ENCODE peak calls at places on chromosomes 5 and 9, in ten cellular contexts. One of them, this sample, is unnamed. For H3K36me3, the result is how much of the 10 kb centered on the place peaks cover.

GRCh38 chr5:131384616-131385214 is 120.9 kb downstream of the CDC42SE2 start:
- DNase-seq in OCI-LY7: no peak
- DNase-seq in ovary: no peak
- DNase-seq in endothelial cell of umbilical vein: no peak
- DNase-seq in lung: no peak
- DNase-seq in mammary epithelial cell: peak
- DNase-seq in naive thymus-derived CD4-positive, alpha-beta T cell: no peak
- DNase-seq in esophagus squamous epithelium: no peak
- DNase-seq in tibial nerve: no peak
- DNase-seq in iPS DF 6.9: no peak
- DNase-seq in this sample: no peak

GRCh38 chr5:37043693-37044092 is 167.1 kb downstream of the NIPBL start:
- DNase-seq in ovary: no peak
- DNase-seq in lung: no peak
- DNase-seq in OCI-LY7: peak
- DNase-seq in naive thymus-derived CD4-positive, alpha-beta T cell: no peak
- DNase-seq in endothelial cell of umbilical vein: no peak
- DNase-seq in mammary epithelial cell: no peak
- DNase-seq in iPS DF 6.9: peak
- DNase-seq in tibial nerve: no peak
- DNase-seq in esophagus squamous epithelium: no peak
- DNase-seq in this sample: no peak

GRCh38 chr5:145718956-145719355 is 116.2 kb downstream of the PRELID2 start:
- DNase-seq in esophagus squamous epithelium: no peak
- DNase-seq in OCI-LY7: no peak
- DNase-seq in lung: no peak
- DNase-seq in ovary: no peak
- DNase-seq in iPS DF 6.9: no peak
- DNase-seq in endothelial cell of umbilical vein: peak
- DNase-seq in tibial nerve: no peak
- DNase-seq in mammary epithelial cell: peak
- DNase-seq in naive thymus-derived CD4-positive, alpha-beta T cell: no peak
- DNase-seq in this sample: no peak

GRCh38 chr5:180085837-180086236 is 14.3 kb upstream of the RNF130 start:
- DNase-seq in naive thymus-derived CD4-positive, alpha-beta T cell: peak
- DNase-seq in endothelial cell of umbilical vein: peak
- DNase-seq in ovary: no peak
- DNase-seq in esophagus squamous epithelium: no peak
- DNase-seq in iPS DF 6.9: no peak
- DNase-seq in lung: no peak
- DNase-seq in tibial nerve: no peak
- DNase-seq in mammary epithelial cell: no peak
- DNase-seq in OCI-LY7: no peak
- DNase-seq in this sample: no peak

GRCh38 chr9:109063765-109064164 is 50.5 kb upstream of the CTNNAL1 start:
- DNase-seq in ovary: no peak
- DNase-seq in iPS DF 6.9: no peak
- DNase-seq in lung: peak
- DNase-seq in endothelial cell of umbilical vein: no peak
- DNase-seq in mammary epithelial cell: peak
- DNase-seq in tibial nerve: no peak
- DNase-seq in OCI-LY7: no peak
- DNase-seq in naive thymus-derived CD4-positive, alpha-beta T cell: no peak
- DNase-seq in esophagus squamous epithelium: no peak
- DNase-seq in this sample: no peak

GRCh38 chr5:170414786-170415185 is 25.6 kb upstream of the KCNMB1 start:
- DNase-seq in ovary: no peak
- DNase-seq in naive thymus-derived CD4-positive, alpha-beta T cell: no peak
- DNase-seq in OCI-LY7: no peak
- DNase-seq in lung: no peak
- DNase-seq in esophagus squamous epithelium: no peak
- DNase-seq in tibial nerve: no peak
- DNase-seq in iPS DF 6.9: no peak
- DNase-seq in mammary epithelial cell: no peak
- DNase-seq in endothelial cell of umbilical vein: no peak
- DNase-seq in this sample: no peak

GRCh38 chr5:958701-959571 is 49.7 kb upstream of the NKD2 start:
- DNase-seq in ovary: peak
- DNase-seq in tibial nerve: no peak
- DNase-seq in iPS DF 6.9: no peak
- DNase-seq in mammary epithelial cell: peak
- DNase-seq in esophagus squamous epithelium: no peak
- DNase-seq in naive thymus-derived CD4-positive, alpha-beta T cell: no peak
- DNase-seq in endothelial cell of umbilical vein: no peak
- DNase-seq in lung: peak
- DNase-seq in OCI-LY7: no peak
- DNase-seq in this sample: no peak

GRCh38 chr9:591292-591691 is 250.2 kb upstream of the DMRT1 start:
- DNase-seq in esophagus squamous epithelium: no peak
- DNase-seq in mammary epithelial cell: peak
- DNase-seq in tibial nerve: no peak
- DNase-seq in iPS DF 6.9: no peak
- DNase-seq in endothelial cell of umbilical vein: peak
- DNase-seq in lung: peak
- DNase-seq in naive thymus-derived CD4-positive, alpha-beta T cell: no peak
- DNase-seq in OCI-LY7: no peak
- DNase-seq in ovary: no peak
- DNase-seq in this sample: peak

GRCh38 chr9:111533099-111533785 is 8.3 kb downstream of the ZNF483 start:
- DNase-seq in iPS DF 6.9: no peak
- DNase-seq in ovary: no peak
- DNase-seq in mammary epithelial cell: no peak
- DNase-seq in endothelial cell of umbilical vein: no peak
- DNase-seq in lung: no peak
- DNase-seq in naive thymus-derived CD4-positive, alpha-beta T cell: no peak
- DNase-seq in OCI-LY7: no peak
- DNase-seq in tibial nerve: no peak
- DNase-seq in esophagus squamous epithelium: no peak
- DNase-seq in this sample: no peak

GRCh38 chr5:148808864-148809642 is 17.4 kb upstream of the ADRB2 start:
- DNase-seq in esophagus squamous epithelium: no peak
- DNase-seq in lung: no peak
- DNase-seq in naive thymus-derived CD4-positive, alpha-beta T cell: peak
- DNase-seq in endothelial cell of umbilical vein: no peak
- DNase-seq in iPS DF 6.9: no peak
- DNase-seq in tibial nerve: peak
- DNase-seq in ovary: no peak
- DNase-seq in OCI-LY7: peak
- DNase-seq in mammary epithelial cell: no peak
- DNase-seq in this sample: no peak

GRCh38 chr5:1111727-1112289 is at the start of gene SLC12A7:
- DNase-seq in ovary: peak
- DNase-seq in endothelial cell of umbilical vein: peak
- DNase-seq in lung: peak
- DNase-seq in esophagus squamous epithelium: no peak
- DNase-seq in iPS DF 6.9: no peak
- DNase-seq in tibial nerve: peak
- DNase-seq in mammary epithelial cell: peak
- DNase-seq in naive thymus-derived CD4-positive, alpha-beta T cell: peak
- DNase-seq in OCI-LY7: no peak
- DNase-seq in this sample: no peak

GRCh38 chr5:123549256-123549904 is 37.4 kb downstream of the CSNK1G3 start:
- DNase-seq in OCI-LY7: peak
- DNase-seq in mammary epithelial cell: no peak
- DNase-seq in esophagus squamous epithelium: no peak
- DNase-seq in iPS DF 6.9: no peak
- DNase-seq in lung: no peak
- DNase-seq in tibial nerve: no peak
- DNase-seq in naive thymus-derived CD4-positive, alpha-beta T cell: peak
- DNase-seq in endothelial cell of umbilical vein: no peak
- DNase-seq in ovary: no peak
- DNase-seq in this sample: no peak

GRCh38 chr9:137187386-137187785 is 974 bp downstream of the ANAPC2 start:
- DNase-seq in endothelial cell of umbilical vein: no peak
- DNase-seq in iPS DF 6.9: no peak
- DNase-seq in ovary: no peak
- DNase-seq in tibial nerve: no peak
- DNase-seq in OCI-LY7: no peak
- DNase-seq in naive thymus-derived CD4-positive, alpha-beta T cell: no peak
- DNase-seq in esophagus squamous epithelium: no peak
- DNase-seq in lung: no peak
- DNase-seq in mammary epithelial cell: no peak
- DNase-seq in this sample: no peak
- H3K36me3 ChIP-seq in endothelial cell of umbilical vein: under half
- H3K36me3 ChIP-seq in iPS DF 6.9: under half
- H3K36me3 ChIP-seq in ovary: under half
- H3K36me3 ChIP-seq in tibial nerve: under half
- H3K36me3 ChIP-seq in OCI-LY7: half or more
- H3K36me3 ChIP-seq in naive thymus-derived CD4-positive, alpha-beta T cell: under half
- H3K36me3 ChIP-seq in esophagus squamous epithelium: under half
- H3K36me3 ChIP-seq in lung: half or more
- H3K36me3 ChIP-seq in mammary epithelial cell: under half
- H3K36me3 ChIP-seq in this sample: under half

GRCh38 chr9:97480749-97481148 is 20.7 kb upstream of the TMOD1 start:
- DNase-seq in mammary epithelial cell: no peak
- DNase-seq in esophagus squamous epithelium: no peak
- DNase-seq in ovary: no peak
- DNase-seq in OCI-LY7: no peak
- DNase-seq in iPS DF 6.9: no peak
- DNase-seq in naive thymus-derived CD4-positive, alpha-beta T cell: no peak
- DNase-seq in tibial nerve: no peak
- DNase-seq in endothelial cell of umbilical vein: no peak
- DNase-seq in lung: no peak
- DNase-seq in this sample: no peak
- H3K36me3 ChIP-seq in mammary epithelial cell: under half
- H3K36me3 ChIP-seq in esophagus squamous epithelium: under half
- H3K36me3 ChIP-seq in ovary: under half
- H3K36me3 ChIP-seq in OCI-LY7: under half
- H3K36me3 ChIP-seq in iPS DF 6.9: under half
- H3K36me3 ChIP-seq in naive thymus-derived CD4-positive, alpha-beta T cell: under half
- H3K36me3 ChIP-seq in tibial nerve: under half
- H3K36me3 ChIP-seq in endothelial cell of umbilical vein: under half
- H3K36me3 ChIP-seq in lung: under half
- H3K36me3 ChIP-seq in this sample: under half

GRCh38 chr5:78630047-78630446 is 18.5 kb downstream of the LHFPL2 start:
- DNase-seq in ovary: no peak
- DNase-seq in esophagus squamous epithelium: no peak
- DNase-seq in tibial nerve: no peak
- DNase-seq in endothelial cell of umbilical vein: no peak
- DNase-seq in OCI-LY7: no peak
- DNase-seq in iPS DF 6.9: no peak
- DNase-seq in naive thymus-derived CD4-positive, alpha-beta T cell: no peak
- DNase-seq in lung: no peak
- DNase-seq in mammary epithelial cell: no peak
- DNase-seq in this sample: no peak
- H3K36me3 ChIP-seq in ovary: under half
- H3K36me3 ChIP-seq in esophagus squamous epithelium: under half
- H3K36me3 ChIP-seq in tibial nerve: under half
- H3K36me3 ChIP-seq in endothelial cell of umbilical vein: under half
- H3K36me3 ChIP-seq in OCI-LY7: half or more
- H3K36me3 ChIP-seq in iPS DF 6.9: under half
- H3K36me3 ChIP-seq in naive thymus-derived CD4-positive, alpha-beta T cell: under half
- H3K36me3 ChIP-seq in lung: under half
- H3K36me3 ChIP-seq in mammary epithelial cell: under half
- H3K36me3 ChIP-seq in this sample: under half

GRCh38 chr5:35407697-35408096 is 177.4 kb upstream of the PRLR start:
- DNase-seq in naive thymus-derived CD4-positive, alpha-beta T cell: no peak
- DNase-seq in esophagus squamous epithelium: no peak
- DNase-seq in iPS DF 6.9: no peak
- DNase-seq in lung: no peak
- DNase-seq in mammary epithelial cell: no peak
- DNase-seq in tibial nerve: no peak
- DNase-seq in ovary: no peak
- DNase-seq in OCI-LY7: no peak
- DNase-seq in endothelial cell of umbilical vein: no peak
- DNase-seq in this sample: no peak

GRCh38 chr5:35405938-35406337 is 175.7 kb upstream of the PRLR start:
- DNase-seq in lung: no peak
- DNase-seq in ovary: no peak
- DNase-seq in endothelial cell of umbilical vein: no peak
- DNase-seq in OCI-LY7: no peak
- DNase-seq in tibial nerve: no peak
- DNase-seq in mammary epithelial cell: no peak
- DNase-seq in esophagus squamous epithelium: no peak
- DNase-seq in iPS DF 6.9: no peak
- DNase-seq in naive thymus-derived CD4-positive, alpha-beta T cell: no peak
- DNase-seq in this sample: no peak

GRCh38 chr5:35409361-35409760 is 179.1 kb upstream of the PRLR start:
- DNase-seq in tibial nerve: no peak
- DNase-seq in lung: no peak
- DNase-seq in iPS DF 6.9: no peak
- DNase-seq in naive thymus-derived CD4-positive, alpha-beta T cell: no peak
- DNase-seq in esophagus squamous epithelium: no peak
- DNase-seq in OCI-LY7: no peak
- DNase-seq in endothelial cell of umbilical vein: no peak
- DNase-seq in mammary epithelial cell: no peak
- DNase-seq in ovary: no peak
- DNase-seq in this sample: no peak

GRCh38 chr5:35404701-35405100 is 174.4 kb upstream of the PRLR start:
- DNase-seq in OCI-LY7: no peak
- DNase-seq in endothelial cell of umbilical vein: no peak
- DNase-seq in mammary epithelial cell: no peak
- DNase-seq in esophagus squamous epithelium: no peak
- DNase-seq in naive thymus-derived CD4-positive, alpha-beta T cell: no peak
- DNase-seq in lung: no peak
- DNase-seq in iPS DF 6.9: no peak
- DNase-seq in ovary: no peak
- DNase-seq in tibial nerve: no peak
- DNase-seq in this sample: no peak
- H3K36me3 ChIP-seq in OCI-LY7: under half
- H3K36me3 ChIP-seq in endothelial cell of umbilical vein: under half
- H3K36me3 ChIP-seq in mammary epithelial cell: under half
- H3K36me3 ChIP-seq in esophagus squamous epithelium: under half
- H3K36me3 ChIP-seq in naive thymus-derived CD4-positive, alpha-beta T cell: under half
- H3K36me3 ChIP-seq in lung: under half
- H3K36me3 ChIP-seq in iPS DF 6.9: under half
- H3K36me3 ChIP-seq in ovary: under half
- H3K36me3 ChIP-seq in tibial nerve: under half
- H3K36me3 ChIP-seq in this sample: under half

GRCh38 chr5:158884827-158885512 is 214.7 kb downstream of the EBF1 start:
- DNase-seq in iPS DF 6.9: no peak
- DNase-seq in mammary epithelial cell: no peak
- DNase-seq in ovary: no peak
- DNase-seq in naive thymus-derived CD4-positive, alpha-beta T cell: no peak
- DNase-seq in OCI-LY7: peak
- DNase-seq in endothelial cell of umbilical vein: no peak
- DNase-seq in esophagus squamous epithelium: no peak
- DNase-seq in tibial nerve: no peak
- DNase-seq in lung: no peak
- DNase-seq in this sample: no peak

GRCh38 chr5:158882236-158882635 is 217.5 kb downstream of the EBF1 start:
- DNase-seq in lung: no peak
- DNase-seq in iPS DF 6.9: no peak
- DNase-seq in mammary epithelial cell: no peak
- DNase-seq in tibial nerve: no peak
- DNase-seq in OCI-LY7: no peak
- DNase-seq in ovary: no peak
- DNase-seq in naive thymus-derived CD4-positive, alpha-beta T cell: no peak
- DNase-seq in endothelial cell of umbilical vein: no peak
- DNase-seq in esophagus squamous epithelium: no peak
- DNase-seq in this sample: no peak

GRCh38 chr5:158882660-158883059 is 217.1 kb downstream of the EBF1 start:
- DNase-seq in tibial nerve: no peak
- DNase-seq in endothelial cell of umbilical vein: no peak
- DNase-seq in ovary: no peak
- DNase-seq in mammary epithelial cell: no peak
- DNase-seq in lung: no peak
- DNase-seq in esophagus squamous epithelium: no peak
- DNase-seq in iPS DF 6.9: no peak
- DNase-seq in OCI-LY7: no peak
- DNase-seq in naive thymus-derived CD4-positive, alpha-beta T cell: no peak
- DNase-seq in this sample: no peak

GRCh38 chr5:158881076-158881880 is 218.4 kb downstream of the EBF1 start:
- DNase-seq in naive thymus-derived CD4-positive, alpha-beta T cell: no peak
- DNase-seq in ovary: no peak
- DNase-seq in endothelial cell of umbilical vein: no peak
- DNase-seq in OCI-LY7: peak
- DNase-seq in iPS DF 6.9: no peak
- DNase-seq in mammary epithelial cell: no peak
- DNase-seq in esophagus squamous epithelium: no peak
- DNase-seq in lung: no peak
- DNase-seq in tibial nerve: no peak
- DNase-seq in this sample: no peak

GRCh38 chr5:158883502-158883901 is 216.2 kb downstream of the EBF1 start:
- DNase-seq in OCI-LY7: no peak
- DNase-seq in lung: no peak
- DNase-seq in ovary: no peak
- DNase-seq in iPS DF 6.9: no peak
- DNase-seq in mammary epithelial cell: no peak
- DNase-seq in tibial nerve: no peak
- DNase-seq in endothelial cell of umbilical vein: no peak
- DNase-seq in naive thymus-derived CD4-positive, alpha-beta T cell: no peak
- DNase-seq in esophagus squamous epithelium: no peak
- DNase-seq in this sample: no peak
- H3K36me3 ChIP-seq in OCI-LY7: under half
- H3K36me3 ChIP-seq in lung: under half
- H3K36me3 ChIP-seq in ovary: under half
- H3K36me3 ChIP-seq in iPS DF 6.9: under half
- H3K36me3 ChIP-seq in mammary epithelial cell: under half
- H3K36me3 ChIP-seq in tibial nerve: under half
- H3K36me3 ChIP-seq in endothelial cell of umbilical vein: under half
- H3K36me3 ChIP-seq in naive thymus-derived CD4-positive, alpha-beta T cell: under half
- H3K36me3 ChIP-seq in esophagus squamous epithelium: under half
- H3K36me3 ChIP-seq in this sample: under half

This sample was measured in gastrocnemius medialis.